ENCODE peak calls at places on chromosomes 16 and 17, in ten cellular contexts. E is CD4-positive, alpha-beta memory T cell; W is left ventricle myocardium inferior; R is IMR-90; I is naive thymus-derived CD4-positive, alpha-beta T cell; K is GM23248; J is ovary; Q is cardiac muscle cell; F is psoas muscle; Z is mesenchymal stem cell. L is an unnamed sample. For H3K4me1, the result is how much of the 10 kb centered on the place peaks cover.

GRCh38 chr17:17560975-17561374 is 30.5 kb downstream of the PEMT start:
- DNase-seq in E (no peak), W (no peak), R (no peak), I (no peak), K (no peak), J (no peak), Q (no peak), F (no peak), Z (no peak), L (no peak)

GRCh38 chr16:2535644-2536021 is 2.2 kb upstream of the PDPK1 start:
- DNase-seq in E (no peak), W (no peak), R (peak), I (no peak), K (peak), J (peak), Q (no peak), F (peak), Z (peak), L (peak)

GRCh38 chr17:55742272-55743102 is 8.4 kb upstream of the PCTP start:
- DNase-seq in E (no peak), W (no peak), R (no peak), I (no peak), K (no peak), J (no peak), Q (no peak), F (no peak), Z (no peak), L (no peak)

GRCh38 chr16:17557480-17557879 is 86.7 kb upstream of the XYLT1 start:
- DNase-seq in E (peak), W (no peak), R (no peak), I (no peak), K (no peak), J (no peak), Q (no peak), F (no peak), Z (no peak), L (no peak)

GRCh38 chr17:65455972-65456343 is 105.5 kb downstream of the AXIN2 start:
- DNase-seq in E (no peak), W (no peak), R (peak), I (peak), K (no peak), J (peak), Q (peak), F (peak), Z (no peak), L (peak)

GRCh38 chr16:87421369-87421912 is 29.3 kb downstream of the MAP1LC3B start:
- DNase-seq in E (no peak), W (no peak), R (no peak), I (no peak), K (no peak), J (no peak), Q (no peak), F (no peak), Z (no peak), L (no peak)

GRCh38 chr17:33045236-33045635 is 53.6 kb downstream of the SPACA3 start:
- DNase-seq in E (no peak), W (no peak), R (no peak), I (no peak), K (no peak), J (no peak), Q (no peak), F (no peak), Z (no peak), L (no peak)

GRCh38 chr16:89314357-89314756 is 96.9 kb downstream of the ZNF778 start:
- DNase-seq in E (peak), W (no peak), R (no peak), I (peak), K (no peak), J (no peak), Q (no peak), F (no peak), Z (no peak), L (no peak)

GRCh38 chr17:82217530-82218204 is 5.0 kb upstream of the CCDC57 start:
- DNase-seq in E (no peak), W (peak), R (peak), I (no peak), K (peak), J (no peak), Q (no peak), F (peak), Z (peak), L (peak)

GRCh38 chr16:2835638-2836493 is 5.8 kb downstream of the ZG16B start:
- DNase-seq in E (no peak), W (no peak), R (peak), I (no peak), K (peak), J (no peak), Q (peak), F (peak), Z (peak), L (peak)

GRCh38 chr17:5123343-5124124 is 7.7 kb downstream of the USP6 start:
- DNase-seq in E (no peak), W (no peak), R (no peak), I (no peak), K (peak), J (peak), Q (no peak), F (no peak), Z (no peak), L (no peak)

GRCh38 chr16:89274561-89275283 is 57.2 kb downstream of the ZNF778 start:
- DNase-seq in E (peak), W (no peak), R (no peak), I (no peak), K (no peak), J (no peak), Q (no peak), F (no peak), Z (no peak), L (no peak)

GRCh38 chr17:77375917-77376651 is 235.3 kb downstream of the SEC14L1 start:
- DNase-seq in E (peak), W (no peak), R (peak), I (peak), K (peak), J (peak), Q (peak), F (no peak), Z (peak), L (peak)
- H3K4me1 ChIP-seq in E (half or more), W (half or more), R (half or more), I (half or more), K (under half), J (half or more), Q (under half), F (half or more), Z (half or more), L (half or more)

GRCh38 chr16:46830417-46830901 is 521 bp downstream of the C16orf87 start:
- DNase-seq in E (peak), W (peak), R (no peak), I (no peak), K (peak), J (no peak), Q (peak), F (peak), Z (no peak), L (peak)

GRCh38 chr16:46830902-46831647 is at the start of gene C16orf87:
- DNase-seq in E (peak), W (peak), R (peak), I (peak), K (peak), J (peak), Q (peak), F (peak), Z (peak), L (peak)

GRCh38 chr16:46828943-46829342 is 2.0 kb downstream of the C16orf87 start:
- DNase-seq in E (no peak), W (no peak), R (no peak), I (no peak), K (no peak), J (no peak), Q (no peak), F (no peak), Z (no peak), L (no peak)

GRCh38 chr16:46826618-46827017 is 4.4 kb downstream of the C16orf87 start:
- DNase-seq in E (no peak), W (no peak), R (peak), I (no peak), K (peak), J (no peak), Q (no peak), F (no peak), Z (peak), L (peak)

GRCh38 chr16:46828292-46828691 is 2.7 kb downstream of the C16orf87 start:
- DNase-seq in E (no peak), W (no peak), R (no peak), I (no peak), K (no peak), J (no peak), Q (no peak), F (no peak), Z (no peak), L (no peak)
- H3K4me3 ChIP-seq in E (no peak), W (no peak), R (no peak), I (no peak), K (no peak), J (no peak), Q (peak), F (no peak), Z (no peak), L (no peak)

DNA sequence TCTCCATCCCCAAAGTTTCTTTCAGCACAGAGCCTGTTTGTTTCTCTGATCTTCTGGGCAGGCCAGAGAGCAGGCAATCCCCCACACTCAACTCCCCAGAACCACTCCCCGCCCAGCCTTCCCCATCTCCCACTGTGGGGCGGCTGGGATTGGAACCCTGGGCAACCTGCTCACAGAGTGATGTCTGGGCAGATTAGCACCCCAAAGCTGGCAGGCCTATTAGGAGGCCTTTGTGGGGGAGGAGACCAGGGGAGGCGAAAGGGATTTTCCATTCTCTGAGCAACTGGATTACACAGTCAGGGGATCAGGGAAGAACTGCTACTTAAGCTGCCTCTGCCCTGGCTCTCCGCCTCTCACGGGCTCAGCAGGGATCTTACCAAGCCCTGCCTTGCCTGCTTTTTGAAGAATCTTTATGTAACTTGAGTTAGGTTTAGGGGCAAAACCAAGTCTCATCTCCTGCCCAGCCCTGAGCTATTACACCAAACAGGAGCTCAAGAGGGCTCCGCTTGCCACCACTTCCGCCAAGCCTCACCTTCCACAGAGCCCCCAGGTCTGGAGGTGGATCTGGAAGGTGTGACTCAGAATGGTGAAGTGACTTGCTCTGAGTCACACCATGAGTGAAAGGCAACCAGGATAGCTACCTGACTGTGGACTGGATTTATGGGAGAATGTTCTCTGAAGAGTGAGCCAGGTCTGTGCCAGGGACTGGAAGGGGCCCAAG is 16.0 kb upstream of the LHX1 start:
- DNase-seq in E (no peak), W (no peak), R (peak), I (no peak), K (peak), J (no peak), Q (peak), F (no peak), Z (peak), L (peak)
- H3K4me1 ChIP-seq in E (under half), W (under half), R (under half), I (under half), K (under half), J (under half), Q (half or more), F (under half), Z (under half), L (under half)

DNA sequence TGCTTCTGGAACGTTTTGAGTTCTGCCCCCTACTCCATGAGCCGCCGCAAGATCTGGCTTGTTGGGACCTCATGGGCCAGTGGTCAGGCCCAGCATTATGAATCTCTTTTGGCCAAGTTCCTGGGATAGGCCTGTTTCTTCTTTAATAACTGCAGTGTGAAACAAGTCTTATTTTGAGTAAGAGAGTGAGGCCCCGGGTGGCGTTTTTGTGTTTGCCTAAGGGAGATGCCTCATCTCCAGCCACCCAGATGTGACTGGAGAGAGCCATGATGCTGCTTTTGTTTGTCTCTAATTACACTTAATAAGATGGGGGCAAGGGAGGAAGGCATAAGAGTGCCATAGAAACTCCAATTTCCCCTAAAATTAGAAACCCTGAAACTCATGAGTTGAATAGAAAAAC is 39.8 kb downstream of the KSR1 start:
- DNase-seq in E (no peak), W (no peak), R (no peak), I (no peak), K (no peak), J (no peak), Q (no peak), F (no peak), Z (no peak), L (no peak)
- H3K4me3 ChIP-seq in E (no peak), W (no peak), R (no peak), I (no peak), K (no peak), J (no peak), Q (no peak), F (no peak), Z (no peak), L (no peak)

GRCh38 chr17:73302189-73302588 is 9.6 kb downstream of the CDC42EP4 start:
- DNase-seq in E (no peak), W (no peak), R (no peak), I (no peak), K (peak), J (no peak), Q (no peak), F (no peak), Z (peak), L (peak)

GRCh38 chr17:73304971-73305786 is 6.6 kb downstream of the CDC42EP4 start:
- DNase-seq in E (no peak), W (peak), R (peak), I (no peak), K (peak), J (peak), Q (peak), F (peak), Z (peak), L (peak)

GRCh38 chr17:73307130-73307529 is 4.7 kb downstream of the CDC42EP4 start:
- DNase-seq in E (no peak), W (peak), R (no peak), I (no peak), K (no peak), J (peak), Q (no peak), F (no peak), Z (no peak), L (no peak)

GRCh38 chr17:73305845-73306836 is 5.7 kb downstream of the CDC42EP4 start:
- DNase-seq in E (no peak), W (no peak), R (no peak), I (no peak), K (peak), J (no peak), Q (no peak), F (no peak), Z (no peak), L (no peak)

DNA sequence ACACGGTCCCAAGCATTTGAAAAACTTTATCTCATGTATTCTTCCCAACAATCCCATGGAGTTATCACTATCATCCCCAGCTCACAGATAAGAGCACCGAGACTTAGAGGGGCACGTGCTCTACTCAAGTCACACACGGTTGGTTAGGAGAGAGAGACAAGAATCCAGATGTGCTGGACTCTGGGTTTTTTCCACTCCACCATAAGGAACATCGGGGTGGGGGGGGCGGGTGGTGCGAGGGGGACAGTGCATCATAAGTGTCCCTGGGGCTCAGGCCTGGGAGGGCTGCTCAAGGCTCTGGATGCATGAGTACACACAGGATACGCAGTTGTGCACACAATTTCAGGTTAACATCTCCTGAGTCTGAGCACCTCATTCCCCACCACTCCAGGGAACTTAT is 7.4 kb downstream of the CDC42EP4 start:
- DNase-seq in E (no peak), W (no peak), R (no peak), I (no peak), K (peak), J (no peak), Q (no peak), F (no peak), Z (peak), L (no peak)
- H3K4me1 ChIP-seq in E (under half), W (half or more), R (under half), I (under half), K (half or more), J (under half), Q (under half), F (under half), Z (half or more), L (under half)

GRCh38 chr16:31142109-31143035 is 6.8 kb upstream of the PRSS8 start:
- DNase-seq in E (peak), W (peak), R (peak), I (peak), K (peak), J (peak), Q (peak), F (peak), Z (peak), L (peak)

GRCh38 chr16:31143036-31143888 is 6.6 kb downstream of the PRSS36 start:
- DNase-seq in E (no peak), W (no peak), R (no peak), I (peak), K (no peak), J (peak), Q (no peak), F (no peak), Z (no peak), L (no peak)

GRCh38 chr16:31138621-31139578 is 3.4 kb upstream of the PRSS8 start:
- DNase-seq in E (no peak), W (peak), R (peak), I (no peak), K (peak), J (no peak), Q (no peak), F (peak), Z (peak), L (peak)

GRCh38 chr16:31143889-31144148 is 6.0 kb downstream of the PRSS36 start:
- DNase-seq in E (no peak), W (no peak), R (no peak), I (no peak), K (no peak), J (no peak), Q (no peak), F (no peak), Z (no peak), L (no peak)

DNA sequence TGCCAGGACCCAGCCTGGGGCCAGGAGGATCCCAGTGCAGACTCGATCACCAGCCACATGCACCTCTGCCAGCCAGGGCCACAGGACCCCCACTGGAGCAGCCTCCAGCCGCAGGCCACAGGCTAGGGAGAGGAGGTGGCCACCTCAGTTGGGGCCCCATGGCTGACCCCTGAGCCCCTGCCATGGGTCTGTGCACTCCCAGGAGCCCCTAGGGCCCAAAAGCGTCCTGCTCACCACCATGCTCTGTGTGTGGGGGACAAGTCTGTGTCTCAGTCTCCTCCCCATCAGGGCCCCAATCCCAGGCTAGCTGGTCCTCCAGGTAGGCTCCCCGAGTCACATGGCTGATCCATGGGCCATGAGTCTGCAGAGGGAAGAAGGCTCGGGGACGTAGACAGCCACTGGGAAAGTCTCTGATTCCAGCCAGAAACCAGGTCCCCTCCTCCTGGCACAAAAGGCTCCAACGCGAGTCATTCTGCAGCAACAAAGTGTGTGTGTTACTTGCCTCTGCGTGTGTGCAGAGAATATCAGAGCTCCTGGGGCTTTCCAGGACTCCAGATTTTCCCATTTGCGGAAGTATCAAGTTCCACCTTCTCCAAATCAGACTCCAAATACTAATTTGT is 6.1 kb upstream of the PRSS8 start:
- DNase-seq in E (no peak), W (no peak), R (peak), I (no peak), K (peak), J (peak), Q (no peak), F (peak), Z (peak), L (peak)
- H3K4me3 ChIP-seq in E (no peak), W (peak), R (peak), I (peak), K (peak), J (peak), Q (peak), F (peak), Z (peak), L (peak)

GRCh38 chr16:85367485-85367884 is 245.6 kb upstream of the GSE1 start:
- DNase-seq in E (no peak), W (no peak), R (no peak), I (no peak), K (no peak), J (no peak), Q (no peak), F (no peak), Z (no peak), L (no peak)
- H3K4me1 ChIP-seq in E (under half), W (under half), R (under half), I (under half), K (under half), J (under half), Q (under half), F (under half), Z (under half), L (under half)

GRCh38 chr16:18966791-18967190 is 16.9 kb upstream of the TMC7 start:
- DNase-seq in E (no peak), W (no peak), R (no peak), I (no peak), K (no peak), J (no peak), Q (no peak), F (no peak), Z (no peak), L (no peak)

GRCh38 chr16:18969855-18970240 is 13.9 kb upstream of the TMC7 start:
- DNase-seq in E (no peak), W (no peak), R (no peak), I (no peak), K (no peak), J (no peak), Q (no peak), F (no peak), Z (no peak), L (no peak)

GRCh38 chr16:18965555-18965954 is 18.2 kb upstream of the TMC7 start:
- DNase-seq in E (no peak), W (no peak), R (no peak), I (no peak), K (no peak), J (no peak), Q (no peak), F (no peak), Z (no peak), L (no peak)

GRCh38 chr16:18975109-18975508 is 8.6 kb upstream of the TMC7 start:
- DNase-seq in E (no peak), W (no peak), R (no peak), I (no peak), K (no peak), J (no peak), Q (no peak), F (no peak), Z (no peak), L (no peak)

DNA sequence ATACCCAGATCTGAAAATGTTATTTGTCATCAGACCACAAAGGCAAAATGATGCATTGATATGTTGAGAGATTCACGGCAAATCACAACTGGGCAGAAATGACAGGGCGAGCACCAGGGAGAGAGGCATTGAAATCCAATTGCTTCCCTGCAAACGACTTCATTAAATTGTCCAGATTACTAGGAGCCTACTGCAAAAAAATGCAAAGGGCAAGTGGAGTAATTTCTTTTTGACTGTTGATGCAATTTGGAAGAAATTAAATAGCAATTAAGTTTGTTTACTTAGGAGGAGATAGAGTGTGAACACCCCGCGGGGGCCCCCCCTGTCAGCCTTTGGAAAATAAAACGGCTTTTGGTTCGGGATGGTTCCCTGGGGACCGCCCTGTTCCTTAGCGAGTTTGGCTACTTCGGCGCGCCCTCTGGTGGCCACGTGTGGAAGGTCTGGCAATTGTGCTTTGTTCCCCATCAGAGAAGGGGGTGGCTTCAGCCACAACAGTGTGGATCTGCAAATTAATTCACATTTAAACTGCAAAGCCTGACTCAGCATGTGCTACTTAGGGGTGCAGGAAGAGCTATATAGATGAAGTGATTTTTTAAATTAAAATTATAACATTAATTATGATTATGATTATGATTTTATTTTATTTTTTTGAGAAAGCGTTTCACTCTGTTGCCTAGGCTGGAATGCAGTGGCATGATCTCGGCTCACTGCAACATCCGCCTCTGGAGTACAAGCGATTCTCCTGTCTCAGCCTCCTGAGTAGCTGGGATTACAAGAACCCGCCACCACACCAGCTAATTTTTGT is 14.5 kb upstream of the TMC7 start:
- DNase-seq in E (peak), W (peak), R (peak), I (peak), K (peak), J (peak), Q (peak), F (peak), Z (peak), L (peak)
- H3K4me3 ChIP-seq in E (no peak), W (peak), R (peak), I (peak), K (peak), J (no peak), Q (peak), F (peak), Z (peak), L (peak)